ENCODE peak calls at places on chromosomes 13 and 19, in six cellular contexts. A, H, F, W, N and Y are unnamed samples.

GRCh38 chr19:27709496-27709895 is 1503.5 kb downstream of the UQCRFS1 start:
- DNase-seq in A (no peak), H (no peak), F (no peak), W (no peak), N (no peak), Y (no peak)

GRCh38 chr13:31629085-31629785 is 110.1 kb upstream of the RXFP2 start:
- DNase-seq in A (peak; percentile 40), H (no peak), F (no peak), W (no peak), N (no peak), Y (peak; percentile 52)

GRCh38 chr19:31223805-31224534 is 125.3 kb downstream of the TSHZ3 start:
- DNase-seq in A (peak; percentile 98), H (no peak), F (no peak), W (no peak), N (no peak), Y (peak; percentile 94)

GRCh38 chr19:4707956-4708650 is 15.5 kb downstream of the DPP9 start:
- DNase-seq in A (peak; percentile 53), H (no peak), F (no peak), W (no peak), N (no peak), Y (peak; percentile 40)

GRCh38 chr19:40989453-40989852 is 1.6 kb upstream of the CYP2B6 start:
- DNase-seq in A (no peak), H (no peak), F (no peak), W (no peak), N (no peak), Y (no peak)

GRCh38 chr19:28612275-28612769 is 600.6 kb downstream of the UQCRFS1 start:
- DNase-seq in A (no peak), H (no peak), F (no peak), W (no peak), N (no peak), Y (no peak)

GRCh38 chr13:45368571-45368970 is 27.6 kb upstream of the TPT1 start:
- DNase-seq in A (peak; percentile 15), H (no peak), F (no peak), W (no peak), N (no peak), Y (no peak)

GRCh38 chr13:59531571-59532091 is 632.1 kb downstream of the DIAPH3 start:
- DNase-seq in A (peak; percentile 89), H (no peak), F (peak; percentile 68), W (no peak), N (no peak), Y (peak; percentile 91)

GRCh38 chr13:41426047-41426446 is 31.3 kb upstream of the RGCC start:
- DNase-seq in A (no peak), H (no peak), F (no peak), W (no peak), N (no peak), Y (no peak)

GRCh38 chr13:109720758-109721184 is 65.6 kb downstream of the IRS2 start:
- DNase-seq in A (no peak), H (no peak), F (no peak), W (no peak), N (no peak), Y (no peak)

GRCh38 chr13:114073881-114074551 is 58.4 kb downstream of the RASA3 start:
- DNase-seq in A (no peak), H (no peak), F (no peak), W (no peak), N (no peak), Y (no peak)

GRCh38 chr19:13459351-13459750 is 46.9 kb downstream of the CACNA1A start:
- DNase-seq in A (no peak), H (no peak), F (no peak), W (no peak), N (peak; percentile 84), Y (no peak)

GRCh38 chr13:20412761-20413355 is 112.8 kb downstream of the CRYL1 start:
- DNase-seq in A (peak; percentile 71), H (no peak), F (peak; percentile 73), W (no peak), N (no peak), Y (peak; percentile 4)

GRCh38 chr19:44582581-44583265 is 30.6 kb upstream of the IGSF23 start:
- DNase-seq in A (no peak), H (no peak), F (peak; percentile 79), W (no peak), N (no peak), Y (peak; percentile 36)

GRCh38 chr19:11064831-11065303 is 24.4 kb upstream of the LDLR start:
- DNase-seq in A (no peak), H (no peak), F (no peak), W (no peak), N (no peak), Y (no peak)

GRCh38 chr19:39924389-39924788 is 10.0 kb downstream of the FCGBP start:
- DNase-seq in A (no peak), H (no peak), F (no peak), W (no peak), N (no peak), Y (no peak)

GRCh38 chr19:709965-710714 is 1.4 kb downstream of the PALM start:
- DNase-seq in A (no peak), H (no peak), F (no peak), W (no peak), N (no peak), Y (peak; percentile 29)

GRCh38 chr13:27283906-27284523 is 13.4 kb downstream of the RASL11A start:
- DNase-seq in A (no peak), H (no peak), F (peak; percentile 19), W (no peak), N (no peak), Y (peak; percentile 61)

GRCh38 chr13:111202745-111203144 is 87.6 kb downstream of the ARHGEF7 start:
- DNase-seq in A (peak; percentile 93), H (peak; percentile 50), F (no peak), W (no peak), N (no peak), Y (peak; percentile 83)

GRCh38 chr19:5955638-5955935 is 22.4 kb downstream of the RANBP3 start:
- DNase-seq in A (peak; percentile 47), H (no peak), F (no peak), W (no peak), N (no peak), Y (no peak)

GRCh38 chr19:20039203-20039723 is at the start of gene ZNF682:
- DNase-seq in A (peak; percentile 92), H (peak; percentile 21), F (peak; percentile 97), W (peak; percentile 81), N (peak; percentile 95), Y (peak; percentile 99)

DNA sequence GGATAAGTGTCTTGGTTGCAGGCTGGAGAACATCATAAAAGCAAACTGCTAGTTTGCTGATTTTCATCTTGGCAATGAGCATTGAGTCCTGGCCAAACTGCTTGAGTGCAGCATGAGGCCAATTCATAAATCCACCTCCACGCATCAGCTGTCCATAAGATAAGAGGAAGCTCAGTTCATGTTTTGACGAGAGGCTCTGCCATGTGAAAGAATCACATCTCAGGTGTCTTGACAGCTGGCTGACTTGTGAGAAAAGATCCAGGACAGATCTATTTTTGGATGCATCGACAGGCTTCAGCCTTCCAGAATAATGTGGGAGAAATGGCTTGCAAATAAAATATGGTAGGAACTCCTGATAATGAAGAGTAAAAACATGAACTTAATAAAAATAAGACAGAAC is 5.4 kb upstream of the ZNF682 start:
- DNase-seq in A (no peak), H (no peak), F (no peak), W (no peak), N (no peak), Y (no peak)
- H3K9me3 ChIP-seq in A (no peaks in the 10 kb centered on the region), H (no peaks in the 10 kb centered on the region), F (no peaks in the 10 kb centered on the region), W (no peaks in the 10 kb centered on the region), N (peaks cover 6% of the 10 kb centered on the region), Y (no peaks in the 10 kb centered on the region)

GRCh38 chr19:2841858-2842574 is 741 bp downstream of the ZNF555 start:
- DNase-seq in A (no peak), H (no peak), F (no peak), W (no peak), N (no peak), Y (peak; percentile 30)

GRCh38 chr19:2846180-2846935 is 5.1 kb downstream of the ZNF555 start:
- DNase-seq in A (no peak), H (no peak), F (no peak), W (no peak), N (no peak), Y (no peak)

GRCh38 chr19:2845107-2845506 is 3.8 kb downstream of the ZNF555 start:
- DNase-seq in A (no peak), H (no peak), F (no peak), W (no peak), N (no peak), Y (no peak)

GRCh38 chr19:2837430-2837829 is 3.8 kb upstream of the ZNF555 start:
- DNase-seq in A (no peak), H (no peak), F (no peak), W (no peak), N (no peak), Y (no peak)

GRCh38 chr19:2840794-2841790 is at the start of gene ZNF555:
- DNase-seq in A (peak; percentile 98), H (peak; percentile 100), F (peak; percentile 99), W (peak; percentile 87), N (peak; percentile 97), Y (peak; percentile 100)
- H3K9ac ChIP-seq in A (peak within 1 kb of the TSS; percentile 67), H (peak within 1 kb of the TSS; percentile 76), F (peak within 1 kb of the TSS; percentile 7), W (peak within 1 kb of the TSS; percentile 74), N (peak within 1 kb of the TSS; percentile 90), Y (peak within 1 kb of the TSS; percentile 86)

DNA sequence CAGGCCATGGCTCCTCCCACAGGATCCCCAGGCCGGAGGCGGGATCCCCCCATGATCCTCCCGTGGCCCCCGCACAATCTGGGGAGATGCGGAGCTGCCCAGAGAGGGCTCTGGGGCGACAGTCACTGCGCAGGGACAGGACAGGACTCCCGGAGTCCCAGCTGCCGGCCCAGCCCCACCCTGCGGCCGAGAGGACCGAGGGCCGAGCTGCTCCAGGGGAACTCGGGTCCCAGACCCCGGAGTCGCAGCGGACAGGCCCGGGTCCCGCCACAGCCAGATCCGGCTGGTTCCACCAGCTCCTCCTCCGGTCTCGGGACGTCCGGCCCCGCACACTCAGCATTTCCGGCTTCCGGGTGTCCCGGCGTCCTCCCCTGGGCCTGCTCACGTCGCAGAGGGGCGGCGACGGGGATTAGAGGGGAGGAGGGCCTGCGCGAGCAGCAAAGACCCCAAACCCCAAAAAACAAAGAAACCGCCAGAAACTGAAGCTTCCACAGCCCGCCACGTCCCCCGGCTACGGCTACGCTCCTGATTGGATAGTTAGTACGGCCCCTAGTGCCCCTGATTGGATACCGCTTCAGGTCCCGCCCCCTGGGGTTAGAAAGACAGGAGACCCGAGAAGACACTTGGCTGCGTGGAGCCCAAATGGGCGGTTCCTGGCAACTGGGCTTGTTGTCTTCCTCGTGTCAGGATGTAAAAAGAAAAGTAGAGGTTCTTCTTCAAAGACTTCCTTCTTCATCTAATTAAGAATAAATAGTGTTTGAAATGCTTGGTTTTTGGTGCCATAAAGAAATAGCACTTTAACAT is 21.3 kb upstream of the OR10H1 start:
- DNase-seq in A (peak; percentile 88), H (peak; percentile 93), F (no peak), W (peak; percentile 84), N (peak; percentile 87), Y (peak; percentile 98)
- H3K9me3 ChIP-seq in A (no peaks in the 10 kb centered on the region), H (no peaks in the 10 kb centered on the region), F (peaks cover 74% of the 10 kb centered on the region), W (no peaks in the 10 kb centered on the region), N (no peaks in the 10 kb centered on the region), Y (no peaks in the 10 kb centered on the region)

DNA sequence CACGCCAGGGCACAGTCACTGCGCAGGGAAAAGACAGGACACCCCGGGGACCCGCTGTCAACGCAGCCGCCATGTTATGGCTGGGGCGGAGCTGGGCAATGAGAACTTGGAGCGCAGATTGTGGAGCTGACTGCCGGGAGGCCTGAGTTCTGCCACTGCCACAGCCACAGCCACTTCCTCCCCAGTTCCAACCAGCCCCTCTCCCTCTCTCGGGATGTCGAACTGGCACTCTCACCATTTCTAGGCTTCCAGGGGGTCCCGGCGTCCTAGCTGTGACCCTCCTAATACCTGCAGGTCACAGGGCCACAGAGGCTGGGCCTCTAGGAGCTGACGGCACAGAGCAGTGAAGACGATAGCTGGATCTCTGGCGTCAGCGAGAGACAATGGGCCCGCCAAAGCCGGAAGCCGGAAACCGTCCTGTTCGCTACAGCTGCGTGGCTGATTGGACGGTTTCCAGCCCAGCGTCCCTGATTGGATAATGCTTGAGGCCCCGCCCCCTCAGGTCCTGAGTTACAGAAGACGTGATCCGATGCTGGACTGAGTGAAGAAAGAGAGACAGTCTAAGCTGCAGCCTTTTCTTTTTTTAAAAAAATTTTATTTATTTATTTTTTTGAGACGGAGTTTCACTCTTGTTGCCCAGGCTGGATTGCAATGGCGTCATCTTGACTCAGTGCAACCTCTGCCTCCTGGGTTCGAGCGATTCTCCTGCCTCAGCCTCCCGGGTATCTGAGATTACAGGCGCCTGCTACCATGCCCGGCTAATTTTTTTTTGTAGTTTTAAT is at the start of gene ZNF506:
- DNase-seq in A (peak; percentile 92), H (peak; percentile 81), F (peak; percentile 97), W (peak; percentile 71), N (peak; percentile 92), Y (peak; percentile 100)
- H3K9ac ChIP-seq in A (peak within 1 kb of the TSS; percentile 97), H (peak within 1 kb of the TSS; percentile 14), F (peak within 1 kb of the TSS; percentile 97), W (peak within 1 kb of the TSS; percentile 91), N (peak within 1 kb of the TSS; percentile 97), Y (peak within 1 kb of the TSS; percentile 90)